ENCODE peak calls at places on chromosome 13, in four cellular contexts. F, U, C and X are unnamed samples.
A peak's percentile ranks its signal among the peaks of the same experiment; 100 is the strongest.

GRCh38 chr13:53110181-53110580 is 81.6 kb downstream of the OLFM4 start:
- DNase-seq in F (no peak), U (no peak), C (no peak), X (no peak)

GRCh38 chr13:33590936-33591335 is 227.0 kb upstream of the RFC3 start:
- DNase-seq in F (no peak), U (no peak), C (no peak), X (no peak)

GRCh38 chr13:23323946-23324709 is 109.4 kb downstream of the SACS start:
- DNase-seq in F (no peak), U (no peak), C (no peak), X (no peak)

GRCh38 chr13:111963031-111963430 is 103.9 kb upstream of the SOX1 start:
- DNase-seq in F (no peak), U (no peak), C (no peak), X (no peak)

GRCh38 chr13:113941571-113942191 is 32.2 kb downstream of the C13orf46 start:
- DNase-seq in F (no peak), U (peak; percentile 0), C (no peak), X (no peak)

GRCh38 chr13:20473888-20474287 is 51.8 kb downstream of the CRYL1 start:
- DNase-seq in F (no peak), U (no peak), C (no peak), X (no peak)

GRCh38 chr13:98942997-98943396 is 34.9 kb downstream of the DOCK9 start:
- DNase-seq in F (no peak), U (no peak), C (no peak), X (no peak)

GRCh38 chr13:52707375-52707774 is 32.2 kb downstream of the CNMD start:
- DNase-seq in F (no peak), U (no peak), C (no peak), X (no peak)

GRCh38 chr13:99228737-99229691 is 28.4 kb downstream of the UBAC2 start:
- DNase-seq in F (no peak), U (no peak), C (no peak), X (no peak)

GRCh38 chr13:106121173-106121754 is 414.2 kb downstream of the EFNB2 start:
- DNase-seq in F (no peak), U (no peak), C (no peak), X (no peak)

GRCh38 chr13:28442872-28443271 is 52.1 kb downstream of the FLT1 start:
- DNase-seq in F (no peak), U (no peak), C (peak; percentile 18), X (no peak)

GRCh38 chr13:113765241-113765910 is 6.3 kb downstream of the TMEM255B start:
- DNase-seq in F (no peak), U (no peak), C (no peak), X (no peak)

GRCh38 chr13:101265934-101266333 is 150.4 kb downstream of the NALCN start:
- DNase-seq in F (no peak), U (no peak), C (no peak), X (no peak)

GRCh38 chr13:110907951-110908898 is 6.6 kb downstream of the ANKRD10 start:
- DNase-seq in F (no peak), U (no peak), C (no peak), X (no peak)

GRCh38 chr13:85408415-85408814 is 390.8 kb downstream of the SLITRK6 start:
- DNase-seq in F (no peak), U (no peak), C (no peak), X (no peak)

GRCh38 chr13:89165685-89166084 is 1494.5 kb downstream of the SLITRK5 start:
- DNase-seq in F (no peak), U (no peak), C (no peak), X (no peak)

GRCh38 chr13:113538689-113539058 is 45.9 kb upstream of the TFDP1 start:
- DNase-seq in F (no peak), U (no peak), C (no peak), X (peak; percentile 28)

GRCh38 chr13:98214707-98215106 is 37.6 kb upstream of the RNF113B start:
- DNase-seq in F (no peak), U (no peak), C (no peak), X (no peak)

GRCh38 chr13:43785681-43786471 is 896 bp downstream of the ENOX1 start:
- DNase-seq in F (no peak), U (peak; percentile 33), C (peak; percentile 87), X (peak; percentile 80)

GRCh38 chr13:73661687-73662425 is 472.3 kb downstream of the KLF12 start:
- DNase-seq in F (no peak), U (no peak), C (no peak), X (no peak)

GRCh38 chr13:26228080-26228479 is 6.0 kb upstream of the RNF6 start:
- DNase-seq in F (no peak), U (no peak), C (no peak), X (no peak)

GRCh38 chr13:51620165-51620983 is 36.1 kb downstream of the WDFY2 start:
- DNase-seq in F (no peak), U (no peak), C (peak; percentile 29), X (no peak)

GRCh38 chr13:30796132-30796832 is 60.9 kb downstream of the ALOX5AP start:
- DNase-seq in F (no peak), U (no peak), C (no peak), X (no peak)

GRCh38 chr13:112053167-112053743 is 13.7 kb upstream of the SOX1 start:
- DNase-seq in F (no peak), U (no peak), C (no peak), X (no peak)

GRCh38 chr13:41700790-41701310 is 243.5 kb downstream of the RGCC start:
- DNase-seq in F (no peak), U (no peak), C (no peak), X (no peak)

GRCh38 chr13:64767054-64767453 is 2463.1 kb downstream of the PCDH9 start:
- DNase-seq in F (no peak), U (no peak), C (no peak), X (no peak)

GRCh38 chr13:31824705-31825512 is 85.6 kb downstream of the RXFP2 start:
- DNase-seq in F (no peak), U (no peak), C (no peak), X (no peak)
- H3K27ac ChIP-seq in F (no peak overlapping the region), U (no peak overlapping the region), C (no peak overlapping the region), X (no peak overlapping the region)

DNA sequence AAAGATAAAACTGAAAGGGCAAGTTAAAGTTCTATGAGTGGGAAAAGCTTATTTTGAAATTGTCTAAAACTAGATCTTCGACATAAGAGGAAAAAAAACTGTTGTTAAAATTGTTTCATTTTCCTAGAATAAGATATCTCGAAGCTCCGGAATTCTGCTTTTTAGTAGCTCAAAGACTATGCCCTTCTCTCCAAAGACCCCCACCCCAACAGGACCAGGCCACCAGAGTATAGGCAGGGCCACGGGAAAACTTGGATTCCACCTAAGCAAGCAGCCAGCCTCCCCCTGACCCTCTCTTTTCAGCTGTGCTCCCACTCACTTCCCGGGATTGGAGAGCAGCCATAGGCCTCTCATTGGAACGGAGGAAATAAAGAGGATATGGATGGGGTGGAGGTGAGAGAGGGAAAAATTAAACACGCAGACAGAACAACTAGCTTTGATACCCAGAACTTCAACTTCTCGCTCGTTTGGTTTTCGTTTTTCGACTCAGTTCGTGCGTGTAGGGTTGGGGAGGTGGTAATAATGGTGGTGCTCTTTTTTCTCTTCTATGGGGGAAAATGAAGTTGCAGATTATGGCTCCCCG is 2.9 kb downstream of the POU4F1 start:
- DNase-seq in F (no peak), U (no peak), C (no peak), X (no peak)
- H3K27me3 ChIP-seq in F (peaks cover 95% of the 10 kb centered on the region), U (peaks cover 52% of the 10 kb centered on the region), C (peaks cover 56% of the 10 kb centered on the region), X (peaks cover 72% of the 10 kb centered on the region)

GRCh38 chr13:37105251-37105714 is at the start of gene CSNK1A1L:
- DNase-seq in F (no peak), U (no peak), C (no peak), X (no peak)

GRCh38 chr13:37107868-37108267 is 2.4 kb upstream of the CSNK1A1L start:
- DNase-seq in F (no peak), U (no peak), C (no peak), X (no peak)

GRCh38 chr13:37106642-37107041 is 1.2 kb upstream of the CSNK1A1L start:
- DNase-seq in F (no peak), U (no peak), C (no peak), X (no peak)

GRCh38 chr13:37097008-37097579 is 8.4 kb downstream of the CSNK1A1L start:
- DNase-seq in F (no peak), U (no peak), C (no peak), X (no peak)

DNA sequence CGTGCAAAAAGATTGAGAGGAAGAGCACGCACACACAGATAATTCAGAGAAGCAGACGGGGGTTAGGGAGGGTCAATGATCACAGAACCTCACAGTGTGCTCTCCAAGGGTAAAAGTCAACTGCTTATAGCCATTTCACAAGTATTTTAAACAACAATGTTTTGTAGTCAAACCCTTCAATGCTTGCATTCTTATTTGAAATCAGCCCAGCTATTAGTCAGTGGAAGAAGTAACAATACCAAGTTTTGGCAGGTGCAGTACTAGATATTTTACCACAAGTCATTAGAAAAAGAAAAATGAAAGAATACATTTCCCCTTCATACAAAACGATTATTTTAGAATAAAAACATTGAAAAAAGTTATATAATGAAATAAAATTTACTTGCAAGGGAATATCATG is 2.6 kb downstream of the CSNK1A1L start:
- DNase-seq in F (no peak), U (no peak), C (no peak), X (no peak)
- H3K27ac ChIP-seq in F (no peak overlapping the region), U (no peak overlapping the region), C (no peak overlapping the region), X (no peak overlapping the region)

DNA sequence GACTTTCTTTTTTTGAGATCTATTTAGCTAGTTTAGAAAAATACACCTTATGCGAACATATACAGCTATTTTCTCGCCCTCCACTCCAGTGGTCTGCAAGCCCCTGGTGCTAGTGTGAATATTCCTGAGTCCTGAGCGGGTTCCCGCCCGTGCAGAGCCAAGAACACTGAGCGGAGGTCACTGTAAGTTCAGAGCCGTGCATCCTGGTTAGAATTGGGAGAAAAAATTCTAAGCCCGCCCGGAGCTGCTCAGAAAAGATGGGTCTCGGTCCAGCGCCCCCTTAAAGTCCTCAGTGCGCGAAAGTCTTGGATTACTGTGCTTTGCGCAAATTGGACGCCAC is 117.7 kb downstream of the KCNRG start:
- DNase-seq in F (no peak), U (no peak), C (no peak), X (no peak)
- H3K27me3 ChIP-seq in F (peaks cover 63% of the 10 kb centered on the region), U (no peaks in the 10 kb centered on the region), C (no peaks in the 10 kb centered on the region), X (peaks cover 9% of the 10 kb centered on the region)